ENCODE peak calls at places on chromosomes 5 and 9, in six cellular contexts. K, V, T, M, S and D are unnamed samples.

GRCh38 chr5:135645336-135645735 is 66.5 kb upstream of the CXCL14 start:
- DNase-seq in K (no peak), V (no peak), T (no peak), M (no peak), S (no peak), D (no peak)

GRCh38 chr5:10684303-10685086 is 76.5 kb downstream of the DAP start:
- DNase-seq in K (no peak), V (peak; percentile 26), T (no peak), M (no peak), S (no peak), D (no peak)

GRCh38 chr9:35923927-35924763 is 14.9 kb downstream of the SPAAR start:
- DNase-seq in K (no peak), V (no peak), T (peak; percentile 76), M (no peak), S (peak; percentile 70), D (no peak)

GRCh38 chr9:5375790-5376477 is 36.3 kb upstream of the RLN1 start:
- DNase-seq in K (no peak), V (no peak), T (no peak), M (peak; percentile 3), S (no peak), D (no peak)

GRCh38 chr5:169020102-169020501 is 280.8 kb downstream of the SLIT3 start:
- DNase-seq in K (no peak), V (no peak), T (no peak), M (no peak), S (no peak), D (no peak)

GRCh38 chr5:41935544-41935943 is 10.5 kb downstream of the FBXO4 start:
- DNase-seq in K (no peak), V (no peak), T (no peak), M (no peak), S (no peak), D (no peak)

GRCh38 chr5:169970334-169970733 is 10.0 kb downstream of the INSYN2B start:
- DNase-seq in K (no peak), V (no peak), T (no peak), M (no peak), S (no peak), D (no peak)

GRCh38 chr5:43044181-43044914 is 4.2 kb upstream of the ANXA2R start:
- DNase-seq in K (no peak), V (no peak), T (no peak), M (no peak), S (no peak), D (no peak)

GRCh38 chr9:90956026-90956810 is 154.6 kb downstream of the SYK start:
- DNase-seq in K (no peak), V (no peak), T (no peak), M (no peak), S (no peak), D (no peak)

GRCh38 chr9:16671591-16672137 is 198.8 kb downstream of the BNC2 start:
- DNase-seq in K (no peak), V (no peak), T (peak; percentile 42), M (no peak), S (no peak), D (no peak)

GRCh38 chr5:172441262-172441751 is 13.0 kb downstream of the SH3PXD2B start:
- DNase-seq in K (no peak), V (no peak), T (no peak), M (no peak), S (peak; percentile 71), D (peak; percentile 28)

GRCh38 chr9:90870646-90871326 is 69.2 kb downstream of the SYK start:
- DNase-seq in K (peak; percentile 35), V (no peak), T (no peak), M (peak; percentile 11), S (peak; percentile 50), D (no peak)

GRCh38 chr5:171418316-171418981 is 998 bp upstream of the FGF18 start:
- DNase-seq in K (peak; percentile 85), V (peak; percentile 77), T (peak; percentile 72), M (peak; percentile 15), S (peak; percentile 64), D (peak; percentile 72)

GRCh38 chr9:135818718-135819475 is 88.4 kb downstream of the CAMSAP1 start:
- DNase-seq in K (no peak), V (no peak), T (no peak), M (no peak), S (no peak), D (no peak)

GRCh38 chr5:65663804-65664521 is 39.1 kb downstream of the SHLD3 start:
- DNase-seq in K (no peak), V (no peak), T (no peak), M (no peak), S (no peak), D (no peak)

GRCh38 chr5:145680169-145680568 is 155.0 kb downstream of the PRELID2 start:
- DNase-seq in K (peak; percentile 11), V (no peak), T (no peak), M (no peak), S (no peak), D (no peak)

GRCh38 chr9:110579763-110580255 is 268 bp upstream of the SVEP1 start:
- DNase-seq in K (no peak), V (no peak), T (no peak), M (no peak), S (no peak), D (no peak)

GRCh38 chr5:170069512-170069911 is 36.2 kb upstream of the FOXI1 start:
- DNase-seq in K (no peak), V (no peak), T (no peak), M (no peak), S (no peak), D (no peak)

GRCh38 chr5:109335114-109335513 is 74.7 kb downstream of the PJA2 start:
- DNase-seq in K (no peak), V (no peak), T (no peak), M (no peak), S (no peak), D (no peak)
- H3K27ac ChIP-seq in K (no peak overlapping the region), V (no peak overlapping the region), T (no peak overlapping the region), M (no peak overlapping the region), S (no peak overlapping the region), D (no peak overlapping the region)

DNA sequence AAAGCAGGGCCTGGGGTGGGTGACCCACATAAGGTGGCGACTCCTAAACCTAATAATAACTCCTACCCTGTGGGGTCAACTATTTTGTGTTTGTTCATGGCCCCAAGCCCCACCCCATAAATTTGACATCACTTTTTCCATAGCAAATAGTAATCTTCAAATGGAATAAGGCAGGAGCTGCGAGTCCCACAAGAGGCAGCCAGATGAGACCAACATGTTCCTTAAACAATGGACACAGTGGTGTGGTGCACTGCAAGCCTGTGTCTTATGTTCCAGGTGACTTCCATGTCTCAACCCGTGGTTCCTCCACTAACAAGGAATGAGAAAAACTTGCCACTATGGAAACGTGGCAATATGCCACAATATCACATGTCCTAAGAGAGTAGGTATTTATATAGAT is 20.6 kb downstream of the TMEM174 start:
- DNase-seq in K (no peak), V (no peak), T (no peak), M (no peak), S (no peak), D (no peak)
- H3K27ac ChIP-seq in K (no peak overlapping the region), V (no peak overlapping the region), T (no peak overlapping the region), M (no peak overlapping the region), S (no peak overlapping the region), D (no peak overlapping the region)

GRCh38 chr9:114176601-114177295 is 21.4 kb downstream of the COL27A1 start:
- DNase-seq in K (peak; percentile 58), V (no peak), T (no peak), M (no peak), S (no peak), D (no peak)

GRCh38 chr9:114172981-114173833 is 17.9 kb downstream of the COL27A1 start:
- DNase-seq in K (no peak), V (no peak), T (no peak), M (no peak), S (no peak), D (no peak)

GRCh38 chr9:114177423-114178064 is 22.2 kb downstream of the COL27A1 start:
- DNase-seq in K (no peak), V (no peak), T (no peak), M (no peak), S (no peak), D (no peak)

GRCh38 chr9:114174557-114174875 is 19.2 kb downstream of the COL27A1 start:
- DNase-seq in K (no peak), V (no peak), T (no peak), M (no peak), S (no peak), D (no peak)

DNA sequence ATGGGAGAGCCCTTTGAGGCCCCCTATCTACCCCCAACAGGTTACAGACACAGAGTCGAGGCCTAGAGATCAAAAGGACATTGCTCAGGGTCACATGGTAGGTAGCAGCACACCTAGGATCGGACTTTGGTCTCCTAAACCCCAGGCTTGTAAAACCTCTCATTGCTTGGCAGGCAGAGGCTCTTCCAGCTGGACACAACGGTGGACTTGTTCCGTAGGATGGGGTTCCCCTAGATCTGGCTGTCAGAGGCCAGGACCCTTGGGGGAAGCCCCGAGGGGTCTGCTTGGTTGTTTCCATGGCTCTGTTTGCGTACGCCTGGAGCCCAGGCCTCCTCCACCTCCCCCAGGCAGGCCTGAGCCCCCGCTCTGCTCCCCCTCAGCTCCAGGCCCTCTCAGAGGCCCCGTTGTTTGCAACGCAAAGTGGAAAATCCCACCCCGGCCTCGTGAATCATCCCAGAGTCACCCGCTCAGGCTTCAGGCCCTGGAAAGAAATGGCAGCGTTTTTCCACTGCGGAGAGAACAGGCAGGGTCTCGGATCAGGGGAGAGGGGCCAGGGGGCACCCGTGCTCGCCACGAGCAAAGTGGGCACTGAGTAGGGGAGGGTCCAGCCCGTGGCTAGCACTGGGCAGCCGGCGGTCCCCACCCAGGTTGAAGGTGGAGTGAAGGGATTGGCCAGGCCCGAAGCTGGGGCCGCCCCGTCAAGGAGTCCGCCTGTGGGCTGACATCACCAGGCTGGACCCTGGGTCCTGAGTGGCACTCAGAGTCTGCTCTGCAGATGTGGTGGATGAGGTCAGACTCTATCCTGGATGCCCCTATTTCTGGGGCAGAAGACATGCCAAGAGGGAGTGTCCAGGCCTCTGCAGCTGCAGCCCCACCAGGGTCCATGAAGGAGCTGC is 19.8 kb downstream of the COL27A1 start:
- DNase-seq in K (no peak), V (no peak), T (no peak), M (no peak), S (peak; percentile 37), D (peak; percentile 20)
- H3K27ac ChIP-seq in K (peak overlapping the region; percentile 51), V (no peak overlapping the region), T (peak overlapping the region; percentile 94), M (no peak overlapping the region), S (peak overlapping the region; percentile 24), D (peak overlapping the region; percentile 81)

GRCh38 chr5:98518754-98519153 is 254.7 kb upstream of the RGMB start:
- DNase-seq in K (no peak), V (no peak), T (no peak), M (no peak), S (no peak), D (no peak)

GRCh38 chr5:98517967-98518366 is 255.5 kb upstream of the RGMB start:
- DNase-seq in K (no peak), V (no peak), T (no peak), M (no peak), S (no peak), D (no peak)

GRCh38 chr5:98519530-98519929 is 253.9 kb upstream of the RGMB start:
- DNase-seq in K (no peak), V (no peak), T (no peak), M (no peak), S (no peak), D (no peak)

GRCh38 chr5:98516701-98517100 is 256.8 kb upstream of the RGMB start:
- DNase-seq in K (no peak), V (no peak), T (no peak), M (no peak), S (no peak), D (no peak)

DNA sequence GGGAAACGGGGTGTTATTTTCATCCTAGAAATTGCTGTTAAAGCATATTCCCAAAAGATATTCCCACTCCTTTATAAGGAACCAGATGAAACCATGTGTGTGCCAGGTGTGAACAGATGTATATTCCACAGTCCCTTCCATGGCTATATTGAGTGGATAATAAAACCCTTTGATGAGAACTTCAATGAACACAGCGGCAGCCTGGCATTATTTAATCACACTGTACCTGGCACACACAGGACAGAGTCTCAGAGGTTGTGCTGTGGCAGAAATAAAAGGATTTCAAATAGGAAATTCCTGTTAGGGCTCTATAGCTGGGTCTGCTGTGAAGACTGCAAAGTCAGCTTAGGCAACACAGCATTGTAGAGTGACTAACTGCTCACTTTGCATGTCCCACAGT is 255.9 kb upstream of the RGMB start:
- DNase-seq in K (no peak), V (no peak), T (no peak), M (no peak), S (no peak), D (no peak)
- H3K27ac ChIP-seq in K (no peak overlapping the region), V (no peak overlapping the region), T (no peak overlapping the region), M (no peak overlapping the region), S (no peak overlapping the region), D (peak overlapping the region; percentile 46)